ENCODE peak calls at places on chromosomes 1 and 21, in ten cellular contexts. One of them, this sample, is unnamed.

GRCh38 chr1:163290025-163290610 is 31.6 kb upstream of the NUF2 start:
- DNase-seq in aorta: no peak
- DNase-seq in A549: no peak
- DNase-seq in endothelial cell: no peak
- DNase-seq in astrocyte of the spinal cord: no peak
- DNase-seq in Calu3: no peak
- DNase-seq in body of pancreas: no peak
- DNase-seq in T-helper 1 cell: no peak
- DNase-seq in breast epithelium: no peak
- DNase-seq in nucleus accumbens: no peak
- DNase-seq in this sample: no peak

GRCh38 chr1:38815903-38816627 is 43.5 kb downstream of the RRAGC start:
- DNase-seq in aorta: no peak
- DNase-seq in A549: no peak
- DNase-seq in endothelial cell: no peak
- DNase-seq in astrocyte of the spinal cord: no peak
- DNase-seq in Calu3: no peak
- DNase-seq in body of pancreas: no peak
- DNase-seq in T-helper 1 cell: no peak
- DNase-seq in breast epithelium: no peak
- DNase-seq in nucleus accumbens: no peak
- DNase-seq in this sample: peak

GRCh38 chr1:234645474-234645953 is 35.5 kb upstream of the IRF2BP2 start:
- DNase-seq in aorta: no peak
- DNase-seq in A549: no peak
- DNase-seq in endothelial cell: no peak
- DNase-seq in astrocyte of the spinal cord: no peak
- DNase-seq in Calu3: no peak
- DNase-seq in body of pancreas: no peak
- DNase-seq in T-helper 1 cell: no peak
- DNase-seq in breast epithelium: no peak
- DNase-seq in nucleus accumbens: no peak
- DNase-seq in this sample: no peak

GRCh38 chr1:185096531-185096930 is 51.2 kb downstream of the RNF2 start:
- DNase-seq in aorta: no peak
- DNase-seq in A549: no peak
- DNase-seq in endothelial cell: no peak
- DNase-seq in astrocyte of the spinal cord: no peak
- DNase-seq in Calu3: no peak
- DNase-seq in body of pancreas: no peak
- DNase-seq in T-helper 1 cell: no peak
- DNase-seq in breast epithelium: no peak
- DNase-seq in nucleus accumbens: no peak
- DNase-seq in this sample: no peak

GRCh38 chr21:25171438-25171837 is 435.8 kb downstream of the MRPL39 start:
- DNase-seq in aorta: no peak
- DNase-seq in A549: no peak
- DNase-seq in endothelial cell: no peak
- DNase-seq in astrocyte of the spinal cord: peak
- DNase-seq in Calu3: no peak
- DNase-seq in body of pancreas: no peak
- DNase-seq in T-helper 1 cell: no peak
- DNase-seq in breast epithelium: no peak
- DNase-seq in nucleus accumbens: no peak
- DNase-seq in this sample: no peak

GRCh38 chr1:174892016-174892415 is 107.7 kb upstream of the CACYBP start:
- DNase-seq in aorta: no peak
- DNase-seq in A549: no peak
- DNase-seq in endothelial cell: no peak
- DNase-seq in astrocyte of the spinal cord: no peak
- DNase-seq in Calu3: no peak
- DNase-seq in body of pancreas: no peak
- DNase-seq in T-helper 1 cell: no peak
- DNase-seq in breast epithelium: no peak
- DNase-seq in nucleus accumbens: no peak
- DNase-seq in this sample: no peak

GRCh38 chr1:18951416-18951815 is 5.1 kb downstream of the IFFO2 start:
- DNase-seq in aorta: no peak
- DNase-seq in A549: no peak
- DNase-seq in endothelial cell: no peak
- DNase-seq in astrocyte of the spinal cord: no peak
- DNase-seq in Calu3: no peak
- DNase-seq in body of pancreas: no peak
- DNase-seq in T-helper 1 cell: no peak
- DNase-seq in breast epithelium: no peak
- DNase-seq in nucleus accumbens: no peak
- DNase-seq in this sample: no peak

GRCh38 chr21:41601573-41602371 is 93.8 kb upstream of the TMPRSS2 start:
- DNase-seq in aorta: no peak
- DNase-seq in A549: no peak
- DNase-seq in endothelial cell: no peak
- DNase-seq in astrocyte of the spinal cord: no peak
- DNase-seq in Calu3: no peak
- DNase-seq in body of pancreas: peak
- DNase-seq in T-helper 1 cell: no peak
- DNase-seq in breast epithelium: peak
- DNase-seq in nucleus accumbens: no peak
- DNase-seq in this sample: no peak

GRCh38 chr1:204990059-204990664 is 52.9 kb upstream of the CNTN2 start:
- DNase-seq in aorta: no peak
- DNase-seq in A549: no peak
- DNase-seq in endothelial cell: no peak
- DNase-seq in astrocyte of the spinal cord: peak
- DNase-seq in Calu3: no peak
- DNase-seq in body of pancreas: no peak
- DNase-seq in T-helper 1 cell: no peak
- DNase-seq in breast epithelium: no peak
- DNase-seq in nucleus accumbens: peak
- DNase-seq in this sample: no peak

GRCh38 chr1:218462591-218462990 is 117.5 kb downstream of the TGFB2 start:
- DNase-seq in aorta: no peak
- DNase-seq in A549: no peak
- DNase-seq in endothelial cell: no peak
- DNase-seq in astrocyte of the spinal cord: no peak
- DNase-seq in Calu3: no peak
- DNase-seq in body of pancreas: no peak
- DNase-seq in T-helper 1 cell: no peak
- DNase-seq in breast epithelium: no peak
- DNase-seq in nucleus accumbens: no peak
- DNase-seq in this sample: no peak

GRCh38 chr1:51780927-51781326 is 97.6 kb downstream of the NRDC start:
- DNase-seq in aorta: no peak
- DNase-seq in A549: no peak
- DNase-seq in endothelial cell: no peak
- DNase-seq in astrocyte of the spinal cord: no peak
- DNase-seq in Calu3: no peak
- DNase-seq in body of pancreas: no peak
- DNase-seq in T-helper 1 cell: no peak
- DNase-seq in breast epithelium: no peak
- DNase-seq in nucleus accumbens: no peak
- DNase-seq in this sample: no peak

GRCh38 chr1:4464478-4464877 is 189.9 kb upstream of the AJAP1 start:
- DNase-seq in aorta: no peak
- DNase-seq in A549: no peak
- DNase-seq in endothelial cell: no peak
- DNase-seq in astrocyte of the spinal cord: no peak
- DNase-seq in Calu3: no peak
- DNase-seq in body of pancreas: no peak
- DNase-seq in T-helper 1 cell: no peak
- DNase-seq in breast epithelium: no peak
- DNase-seq in nucleus accumbens: no peak
- DNase-seq in this sample: no peak

GRCh38 chr1:106268070-106268469 is 788.4 kb upstream of the PRMT6 start:
- DNase-seq in aorta: no peak
- DNase-seq in A549: no peak
- DNase-seq in endothelial cell: peak
- DNase-seq in astrocyte of the spinal cord: peak
- DNase-seq in Calu3: no peak
- DNase-seq in body of pancreas: no peak
- DNase-seq in T-helper 1 cell: no peak
- DNase-seq in breast epithelium: no peak
- DNase-seq in nucleus accumbens: no peak
- DNase-seq in this sample: peak

GRCh38 chr1:92482665-92483441 is 3.9 kb downstream of the GFI1 start:
- DNase-seq in aorta: peak
- DNase-seq in A549: no peak
- DNase-seq in endothelial cell: peak
- DNase-seq in astrocyte of the spinal cord: no peak
- DNase-seq in Calu3: peak
- DNase-seq in body of pancreas: peak
- DNase-seq in T-helper 1 cell: peak
- DNase-seq in breast epithelium: no peak
- DNase-seq in nucleus accumbens: no peak
- DNase-seq in this sample: no peak

GRCh38 chr1:179951383-179952144 is 3.0 kb upstream of the CEP350 start:
- DNase-seq in aorta: no peak
- DNase-seq in A549: no peak
- DNase-seq in endothelial cell: no peak
- DNase-seq in astrocyte of the spinal cord: no peak
- DNase-seq in Calu3: no peak
- DNase-seq in body of pancreas: no peak
- DNase-seq in T-helper 1 cell: no peak
- DNase-seq in breast epithelium: no peak
- DNase-seq in nucleus accumbens: no peak
- DNase-seq in this sample: no peak

GRCh38 chr1:88529581-88529980 is 154.5 kb upstream of the PKN2 start:
- DNase-seq in aorta: no peak
- DNase-seq in A549: no peak
- DNase-seq in endothelial cell: no peak
- DNase-seq in astrocyte of the spinal cord: no peak
- DNase-seq in Calu3: no peak
- DNase-seq in body of pancreas: no peak
- DNase-seq in T-helper 1 cell: no peak
- DNase-seq in breast epithelium: no peak
- DNase-seq in nucleus accumbens: no peak
- DNase-seq in this sample: no peak

GRCh38 chr1:148328884-148329283 is 154.2 kb downstream of the PPIAL4G start:
- DNase-seq in aorta: no peak
- DNase-seq in A549: no peak
- DNase-seq in endothelial cell: no peak
- DNase-seq in astrocyte of the spinal cord: no peak
- DNase-seq in Calu3: no peak
- DNase-seq in body of pancreas: no peak
- DNase-seq in T-helper 1 cell: no peak
- DNase-seq in breast epithelium: no peak
- DNase-seq in nucleus accumbens: no peak
- DNase-seq in this sample: no peak

GRCh38 chr21:42282021-42282420 is 33.2 kb downstream of the TFF3 start:
- DNase-seq in aorta: no peak
- DNase-seq in A549: no peak
- DNase-seq in endothelial cell: no peak
- DNase-seq in astrocyte of the spinal cord: no peak
- DNase-seq in Calu3: no peak
- DNase-seq in body of pancreas: no peak
- DNase-seq in T-helper 1 cell: no peak
- DNase-seq in breast epithelium: no peak
- DNase-seq in nucleus accumbens: no peak
- DNase-seq in this sample: no peak